ENCODE peak calls at places on chromosome 14, in five cellular contexts. S, N, D, I and M are unnamed samples.

GRCh38 chr14:99260652-99261551 is 11.1 kb downstream of the BCL11B start:
- DNase-seq in S (no peak), N (no peak), D (no peak), I (no peak), M (no peak)

GRCh38 chr14:93132472-93133065 is 16.8 kb upstream of the ITPK1 start:
- DNase-seq in S (peak; percentile 70), N (no peak), D (no peak), I (no peak), M (no peak)

GRCh38 chr14:93035917-93036651 is 79.6 kb downstream of the ITPK1 start:
- DNase-seq in S (peak; percentile 91), N (no peak), D (no peak), I (peak; percentile 27), M (no peak)

GRCh38 chr14:101001311-101002069 is 98.0 kb upstream of the RTL1 start:
- DNase-seq in S (no peak), N (no peak), D (no peak), I (no peak), M (no peak)

GRCh38 chr14:68807987-68808386 is 15.1 kb upstream of the ZFP36L1 start:
- DNase-seq in S (no peak), N (no peak), D (no peak), I (peak; percentile 3), M (no peak)

GRCh38 chr14:68941820-68942219 is 37.3 kb downstream of the ACTN1 start:
- DNase-seq in S (peak; percentile 88), N (no peak), D (peak; percentile 82), I (no peak), M (no peak)

GRCh38 chr14:28596336-28596735 is 170.3 kb upstream of the FOXG1 start:
- DNase-seq in S (no peak), N (no peak), D (no peak), I (no peak), M (no peak)

GRCh38 chr14:94768141-94768520 is 1.8 kb downstream of the GSC start:
- DNase-seq in S (no peak), N (no peak), D (no peak), I (no peak), M (no peak)

GRCh38 chr14:101705733-101706508 is 55.6 kb upstream of the PPP2R5C start:
- DNase-seq in S (no peak), N (no peak), D (no peak), I (no peak), M (no peak)

GRCh38 chr14:106843951-106844483 is 1317.6 kb downstream of the TMEM121 start:
- DNase-seq in S (no peak), N (no peak), D (no peak), I (no peak), M (no peak)

GRCh38 chr14:106872619-106873446 is 1346.5 kb downstream of the TMEM121 start:
- DNase-seq in S (peak; percentile 84), N (no peak), D (no peak), I (peak; percentile 12), M (no peak)

GRCh38 chr14:51533160-51533559 is 118.5 kb upstream of the FRMD6 start:
- DNase-seq in S (no peak), N (no peak), D (no peak), I (no peak), M (no peak)

GRCh38 chr14:61934385-61934784 is 172.2 kb downstream of the SNAPC1 start:
- DNase-seq in S (no peak), N (no peak), D (no peak), I (no peak), M (no peak)

GRCh38 chr14:56379956-56380355 is 199.6 kb upstream of the TMEM260 start:
- DNase-seq in S (no peak), N (no peak), D (no peak), I (no peak), M (no peak)

GRCh38 chr14:95163666-95164065 is 6.3 kb upstream of the DICER1 start:
- DNase-seq in S (no peak), N (no peak), D (no peak), I (no peak), M (no peak)

GRCh38 chr14:76456200-76456599 is 80.3 kb downstream of the ESRRB start:
- DNase-seq in S (peak; percentile 18), N (peak; percentile 28), D (no peak), I (peak; percentile 49), M (peak; percentile 7)

GRCh38 chr14:70753518-70753953 is 55.8 kb downstream of the MAP3K9 start:
- DNase-seq in S (peak; percentile 94), N (no peak), D (no peak), I (no peak), M (no peak)

GRCh38 chr14:77151918-77152588 is 10.5 kb upstream of the ZDHHC22 start:
- DNase-seq in S (no peak), N (peak; percentile 28), D (no peak), I (peak; percentile 39), M (no peak)

GRCh38 chr14:50257728-50258127 is 26.4 kb upstream of the SOS2 start:
- DNase-seq in S (no peak), N (no peak), D (no peak), I (peak; percentile 46), M (no peak)

GRCh38 chr14:100762089-100762515 is 35.4 kb downstream of the DLK1 start:
- DNase-seq in S (peak; percentile 77), N (no peak), D (no peak), I (no peak), M (no peak)

GRCh38 chr14:65354715-65355114 is 57.8 kb upstream of the FUT8 start:
- DNase-seq in S (no peak), N (no peak), D (no peak), I (no peak), M (no peak)

GRCh38 chr14:70886421-70887206 is 20.6 kb upstream of the PCNX1 start:
- DNase-seq in S (no peak), N (no peak), D (no peak), I (peak; percentile 7), M (peak; percentile 76)

GRCh38 chr14:76337619-76338545 is 38.1 kb upstream of the ESRRB start:
- DNase-seq in S (no peak), N (no peak), D (no peak), I (no peak), M (no peak)

GRCh38 chr14:63542231-63542999 is 762 bp downstream of the PPP2R5E start:
- DNase-seq in S (no peak), N (no peak), D (no peak), I (peak; percentile 8), M (no peak)

GRCh38 chr14:51561141-51561540 is 90.6 kb upstream of the FRMD6 start:
- DNase-seq in S (no peak), N (no peak), D (no peak), I (no peak), M (no peak)

GRCh38 chr14:88098128-88098527 is 93.2 kb downstream of the GPR65 start:
- DNase-seq in S (no peak), N (no peak), D (no peak), I (no peak), M (no peak)

GRCh38 chr14:49420201-49420600 is 166.0 kb downstream of the RPS29 start:
- DNase-seq in S (no peak), N (no peak), D (no peak), I (no peak), M (no peak)

GRCh38 chr14:32329146-32329545 is at the start of gene AKAP6:
- DNase-seq in S (no peak), N (no peak), D (no peak), I (no peak), M (no peak)

GRCh38 chr14:61408498-61408897 is 87.1 kb downstream of the PRKCH start:
- DNase-seq in S (no peak), N (no peak), D (no peak), I (no peak), M (no peak)

GRCh38 chr14:81161749-81162148 is 59.0 kb downstream of the GTF2A1 start:
- DNase-seq in S (no peak), N (no peak), D (no peak), I (no peak), M (no peak)

GRCh38 chr14:95562892-95563685 is 28.2 kb downstream of the GLRX5 start:
- DNase-seq in S (peak; percentile 55), N (no peak), D (no peak), I (no peak), M (no peak)

GRCh38 chr14:54483848-54484247 is 4.9 kb downstream of the GMFB start:
- DNase-seq in S (no peak), N (no peak), D (no peak), I (no peak), M (no peak)

GRCh38 chr14:65101631-65102440 is 481 bp downstream of the MAX start:
- DNase-seq in S (no peak), N (no peak), D (no peak), I (no peak), M (no peak)

GRCh38 chr14:72594099-72594901 is 299.6 kb downstream of the DPF3 start:
- DNase-seq in S (no peak), N (no peak), D (no peak), I (no peak), M (peak; percentile 74)

DNA sequence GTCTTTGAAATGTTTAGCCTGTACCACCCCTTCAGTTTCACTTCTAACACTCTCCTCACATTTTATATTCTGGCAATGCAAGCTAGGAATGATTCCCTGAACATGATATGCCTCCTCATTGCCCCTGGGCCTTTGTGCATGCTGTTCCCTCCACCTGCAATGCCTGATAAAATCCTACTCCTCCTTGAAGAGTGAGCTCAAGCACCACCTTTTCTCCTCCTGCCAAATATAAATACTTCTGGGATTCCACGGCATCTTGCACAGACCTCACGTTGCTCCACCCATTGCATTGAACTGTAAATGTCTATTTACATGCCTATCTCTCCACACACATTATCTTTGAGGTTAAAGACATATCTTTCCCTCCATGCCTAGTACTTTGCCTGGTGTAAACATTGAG is 21.1 kb downstream of the NKX2-1 start:
- DNase-seq in S (no peak), N (no peak), D (no peak), I (no peak), M (no peak)
- TF ChIP-seq EZH2 in S (no peak), N (no peak), D (no peak), I (no peak), M (no peak)

GRCh38 chr14:105290598-105291356 is 10.0 kb downstream of the BRF1 start:
- DNase-seq in S (no peak), N (no peak), D (no peak), I (no peak), M (no peak)

GRCh38 chr14:105299654-105300541 is 903 bp downstream of the BRF1 start:
- DNase-seq in S (no peak), N (no peak), D (no peak), I (no peak), M (no peak)

GRCh38 chr14:105292810-105293711 is 7.7 kb downstream of the BRF1 start:
- DNase-seq in S (no peak), N (no peak), D (no peak), I (no peak), M (no peak)

GRCh38 chr14:105294142-105294597 is 6.6 kb downstream of the BRF1 start:
- DNase-seq in S (no peak), N (no peak), D (no peak), I (no peak), M (no peak)
- TF ChIP-seq ZNF274 in S (no peak), N (no peak), D (no peak), I (no peak), M (no peak)

GRCh38 chr14:23572524-23572828 is 4.9 kb upstream of the AP1G2 start:
- DNase-seq in S (no peak), N (no peak), D (no peak), I (no peak), M (no peak)
- TF ChIP-seq EZH2 in S (no peak), N (no peak), D (no peak), I (no peak), M (no peak)

DNA sequence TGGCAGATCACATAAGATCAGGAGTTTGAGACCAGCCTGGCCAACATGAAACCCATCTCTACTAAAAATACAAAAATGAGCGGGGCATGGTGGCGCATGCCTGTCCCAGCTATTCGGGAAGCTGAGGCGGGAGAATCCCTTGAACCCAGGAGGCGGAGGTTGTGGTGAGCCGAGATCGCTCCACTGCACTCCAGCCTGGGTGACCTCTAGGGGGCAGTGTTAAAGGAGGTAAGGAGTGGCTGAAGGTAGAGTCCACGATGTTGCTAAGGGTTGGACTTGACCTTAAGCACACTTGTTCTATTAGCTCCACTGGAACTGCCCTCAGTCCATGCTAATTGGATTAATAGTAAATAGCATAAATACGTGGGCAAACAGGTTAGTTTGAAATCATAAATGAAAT is 62.4 kb upstream of the PSMC1 start:
- DNase-seq in S (peak; percentile 4), N (peak; percentile 22), D (no peak), I (no peak), M (no peak)
- TF ChIP-seq ZNF274 in S (no peak), N (no peak), D (no peak), I (no peak), M (no peak)